ENCODE peak calls at places on chromosomes 2 and 18, in four cellular contexts. A, G, Q and K are unnamed samples.

GRCh38 chr2:179769323-179769722 is 92.1 kb downstream of the ZNF385B start:
- DNase-seq in A (no peak), G (no peak), Q (no peak), K (no peak)

GRCh38 chr2:75920721-75921551 is 210.2 kb upstream of the GCFC2 start:
- DNase-seq in A (no peak), G (no peak), Q (no peak), K (no peak)

GRCh38 chr2:160375802-160376469 is 117.7 kb downstream of the RBMS1 start:
- DNase-seq in A (no peak), G (no peak), Q (no peak), K (no peak)

GRCh38 chr2:174544156-174544555 is 53.4 kb downstream of the WIPF1 start:
- DNase-seq in A (no peak), G (no peak), Q (no peak), K (no peak)

GRCh38 chr18:8411492-8411891 is 197.7 kb upstream of the RAB12 start:
- DNase-seq in A (no peak), G (no peak), Q (no peak), K (no peak)

GRCh38 chr18:40874233-40874632 is 1080.8 kb upstream of the PIK3C3 start:
- DNase-seq in A (no peak), G (no peak), Q (no peak), K (no peak)

GRCh38 chr2:20640411-20641122 is 10.3 kb downstream of the HS1BP3 start:
- DNase-seq in A (no peak), G (no peak), Q (no peak), K (no peak)

GRCh38 chr18:9419956-9420631 is 55.2 kb upstream of the RALBP1 start:
- DNase-seq in A (no peak), G (no peak), Q (no peak), K (no peak)

GRCh38 chr2:62196278-62196901 is 475 bp downstream of the B3GNT2 start:
- DNase-seq in A (peak; percentile 80), G (no peak), Q (no peak), K (no peak)

GRCh38 chr2:169082995-169083394 is 13.6 kb downstream of the DHRS9 start:
- DNase-seq in A (no peak), G (peak; percentile 23), Q (no peak), K (no peak)

GRCh38 chr2:64760131-64760530 is 106.4 kb upstream of the SERTAD2 start:
- DNase-seq in A (no peak), G (no peak), Q (no peak), K (no peak)

GRCh38 chr18:63307555-63308200 is 11.9 kb downstream of the BCL2 start:
- DNase-seq in A (no peak), G (no peak), Q (no peak), K (no peak)

GRCh38 chr2:212777020-212777491 is 238.5 kb upstream of the ERBB4 start:
- DNase-seq in A (no peak), G (peak; percentile 17), Q (no peak), K (peak; percentile 10)

GRCh38 chr18:79361766-79362522 is 33.8 kb upstream of the NFATC1 start:
- DNase-seq in A (no peak), G (no peak), Q (no peak), K (no peak)

GRCh38 chr2:99572380-99572779 is 82.6 kb upstream of the REV1 start:
- DNase-seq in A (no peak), G (no peak), Q (no peak), K (no peak)

GRCh38 chr18:34942975-34943374 is 98.2 kb upstream of the MAPRE2 start:
- DNase-seq in A (no peak), G (no peak), Q (no peak), K (no peak)

GRCh38 chr2:128287780-128288735 is 30.6 kb downstream of the HS6ST1 start:
- DNase-seq in A (no peak), G (no peak), Q (no peak), K (no peak)

GRCh38 chr2:185978634-185979405 is 240.2 kb downstream of the FSIP2 start:
- DNase-seq in A (no peak), G (no peak), Q (no peak), K (no peak)

GRCh38 chr2:27522400-27522945 is 25.8 kb downstream of the GCKR start:
- DNase-seq in A (no peak), G (no peak), Q (no peak), K (no peak)

GRCh38 chr2:217433522-217433921 is 569.3 kb downstream of the TNS1 start:
- DNase-seq in A (no peak), G (no peak), Q (no peak), K (no peak)

GRCh38 chr2:225566798-225567197 is 167.3 kb downstream of the NYAP2 start:
- DNase-seq in A (no peak), G (no peak), Q (no peak), K (no peak)

GRCh38 chr2:170886391-170886790 is 42.7 kb upstream of the GORASP2 start:
- DNase-seq in A (no peak), G (no peak), Q (peak; percentile 16), K (peak; percentile 69)

GRCh38 chr18:75554112-75554511 is 126.6 kb upstream of the SMIM21 start:
- DNase-seq in A (no peak), G (no peak), Q (no peak), K (no peak)

GRCh38 chr18:62279561-62279960 is 45.5 kb upstream of the TNFRSF11A start:
- DNase-seq in A (no peak), G (no peak), Q (no peak), K (no peak)

GRCh38 chr2:156334496-156335478 is 2.3 kb upstream of the NR4A2 start:
- DNase-seq in A (peak; percentile 98), G (no peak), Q (peak; percentile 88), K (no peak)

GRCh38 chr2:239073745-239074530 is 226.1 kb downstream of the TWIST2 start:
- DNase-seq in A (no peak), G (no peak), Q (no peak), K (no peak)

GRCh38 chr2:148554459-148555247 is 89.9 kb upstream of the EPC2 start:
- DNase-seq in A (no peak), G (no peak), Q (no peak), K (no peak)

GRCh38 chr2:178514664-178515063 is 34.4 kb downstream of the PLEKHA3 start:
- DNase-seq in A (no peak), G (no peak), Q (no peak), K (peak; percentile 56)

DNA sequence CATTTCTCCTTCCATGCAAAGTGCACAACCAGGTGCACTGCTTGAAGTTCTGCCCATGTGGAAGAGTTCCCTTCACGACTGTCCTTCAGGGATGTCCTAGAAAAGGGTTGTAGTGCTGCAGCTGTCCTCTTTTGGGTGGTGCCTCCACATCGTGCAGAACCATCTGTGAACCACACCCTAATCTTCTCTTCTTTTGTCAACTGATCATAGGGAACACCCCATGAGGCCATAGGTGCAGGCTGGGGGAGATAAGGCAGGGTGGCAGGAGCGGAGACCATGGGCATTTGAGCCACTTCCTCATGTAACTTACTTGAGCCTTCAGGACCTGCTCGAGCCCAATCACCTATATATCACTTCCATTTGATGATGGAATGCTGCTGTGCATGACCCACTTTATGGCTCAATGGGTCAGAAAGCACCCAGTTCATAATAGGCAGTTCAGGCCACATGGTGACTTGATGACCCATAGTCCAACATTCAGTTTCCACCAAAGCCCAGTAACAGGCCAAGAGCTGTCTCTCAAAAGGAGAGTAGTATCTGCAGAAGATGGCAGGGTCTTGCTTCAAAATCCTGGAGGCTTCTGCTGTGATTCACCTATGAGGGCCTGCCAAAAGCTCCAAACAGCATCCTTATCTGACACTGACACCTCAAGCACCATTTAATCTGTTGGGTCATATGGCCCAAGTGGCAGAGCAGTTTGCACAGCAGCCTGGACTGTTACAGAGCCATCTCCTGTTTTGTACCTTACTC is 84.7 kb upstream of the CYRIA start:
- DNase-seq in A (no peak), G (no peak), Q (no peak), K (no peak)
- TF ChIP-seq CTCF in A (no peak), G (no peak), Q (no peak), K (no peak)

DNA sequence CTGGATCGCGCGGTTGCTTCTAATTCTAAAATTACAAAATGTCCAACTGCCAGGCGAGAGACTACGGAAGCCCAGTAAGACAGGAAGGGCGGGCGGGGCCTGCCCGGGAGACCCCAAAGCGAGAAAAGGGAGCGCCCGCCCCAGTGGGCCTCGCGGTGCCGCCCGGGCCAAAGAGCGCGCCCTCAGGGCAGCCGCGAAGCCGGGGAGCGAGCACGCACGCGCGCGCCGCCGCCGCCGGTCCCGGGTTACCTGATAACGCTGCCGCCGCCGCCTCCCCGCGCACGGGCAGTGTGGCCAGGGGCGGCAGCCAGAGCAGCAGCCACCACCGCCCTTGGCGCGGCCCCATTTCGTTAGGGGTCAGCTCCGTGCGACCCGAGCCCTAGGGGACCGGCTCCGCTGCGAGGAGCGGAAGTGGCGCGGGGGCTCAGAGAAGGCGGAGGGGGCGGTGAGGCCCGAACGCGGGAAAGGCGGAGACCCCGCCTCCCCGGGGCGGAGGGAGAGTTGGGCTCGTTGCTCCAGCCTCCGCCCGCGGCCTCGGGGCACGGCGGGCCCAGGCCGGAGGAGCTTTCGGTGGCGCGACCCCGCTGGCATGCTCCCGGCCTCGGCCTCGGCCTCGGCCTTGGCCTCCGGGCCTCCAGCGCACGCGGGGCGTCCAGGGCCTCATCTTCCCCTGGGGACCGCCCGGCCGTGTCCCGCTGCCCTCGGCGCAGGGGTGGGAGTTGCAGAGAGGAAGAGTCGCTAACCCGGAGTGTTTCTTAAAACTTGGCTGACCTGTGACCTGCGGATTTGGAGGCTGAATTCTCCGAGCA is at the start of gene NEMP2:
- DNase-seq in A (peak; percentile 85), G (no peak), Q (no peak), K (no peak)
- TF ChIP-seq CTCF in A (no peak), G (no peak), Q (no peak), K (no peak)

GRCh38 chr2:176166260-176166659 is 9.2 kb downstream of the HOXD3 start:
- DNase-seq in A (no peak), G (no peak), Q (no peak), K (no peak)

GRCh38 chr2:176163655-176164021 is 6.5 kb downstream of the HOXD3 start:
- DNase-seq in A (no peak), G (no peak), Q (no peak), K (no peak)

GRCh38 chr2:176164184-176164802 is 7.2 kb downstream of the HOXD3 start:
- DNase-seq in A (no peak), G (no peak), Q (no peak), K (no peak)

GRCh38 chr2:176165598-176166055 is 8.5 kb downstream of the HOXD3 start:
- DNase-seq in A (no peak), G (no peak), Q (no peak), K (no peak)

GRCh38 chr2:176164803-176165597 is 7.9 kb downstream of the HOXD3 start:
- DNase-seq in A (no peak), G (no peak), Q (no peak), K (no peak)
- TF ChIP-seq CTCF in A (no peak), G (no peak), Q (no peak), K (no peak)

DNA sequence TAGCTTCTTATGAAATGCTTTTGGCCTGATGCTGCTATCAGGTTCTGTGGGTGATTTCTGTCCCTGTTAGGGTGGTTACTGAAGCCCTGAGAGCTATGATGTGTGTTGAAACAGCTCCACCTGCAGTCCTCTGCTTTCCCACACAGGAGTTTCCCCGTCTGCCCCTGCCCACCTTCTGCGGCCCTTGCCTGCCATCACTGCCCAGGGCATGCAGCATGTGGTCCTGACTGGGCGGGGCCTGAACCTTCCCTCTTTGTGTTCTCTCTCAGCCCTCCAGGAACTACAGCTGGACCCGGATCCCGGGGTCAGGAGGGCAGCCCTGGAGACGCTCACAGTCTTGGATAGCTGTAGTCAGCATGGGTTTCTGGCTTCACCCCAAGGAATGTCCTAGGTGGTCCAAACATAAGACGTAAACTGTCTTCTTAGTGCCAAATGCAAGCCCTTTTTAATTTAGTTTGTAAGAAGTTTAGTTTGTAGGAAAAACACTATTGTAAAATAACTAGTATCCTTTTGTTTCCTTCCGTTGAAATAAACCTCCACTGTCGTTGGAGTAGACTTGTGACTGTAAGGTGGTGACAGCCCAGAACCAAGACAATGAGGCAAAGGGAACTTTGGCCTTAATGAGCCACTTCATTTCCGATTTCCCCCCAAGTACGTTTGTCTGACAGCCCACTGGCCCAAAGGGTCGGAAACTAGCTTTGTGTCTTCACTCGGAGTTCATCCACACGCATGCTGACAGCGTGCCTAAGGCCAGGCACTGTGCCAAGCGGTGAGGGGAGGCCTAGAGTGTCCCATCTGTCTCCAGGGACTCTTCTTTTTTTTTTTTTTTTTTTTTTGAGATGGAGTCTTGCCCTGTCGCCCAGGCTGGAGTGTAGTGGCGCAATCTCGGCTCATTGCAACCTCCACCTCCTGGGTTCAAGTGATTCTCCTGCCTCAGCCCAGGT is 21.2 kb downstream of the HJURP start:
- DNase-seq in A (peak; percentile 67), G (no peak), Q (peak; percentile 15), K (peak; percentile 9)
- TF ChIP-seq CTCF in A (no peak), G (peak; percentile 18), Q (peak; percentile 24), K (peak; percentile 67)